ENCODE peak calls at places on chromosomes 13 and 19, in four cellular contexts. Q, K, V and P are unnamed samples.

GRCh38 chr19:51467864-51468544 is 9.8 kb upstream of the SIGLEC8 start:
- DNase-seq in Q (no peak), K (no peak), V (no peak), P (no peak)

GRCh38 chr19:35011737-35012682 is 11.9 kb downstream of the GRAMD1A start:
- DNase-seq in Q (no peak), K (no peak), V (no peak), P (no peak)

GRCh38 chr19:38505958-38506357 is 72.5 kb downstream of the RYR1 start:
- DNase-seq in Q (no peak), K (no peak), V (no peak), P (no peak)

GRCh38 chr13:112904436-112904960 is 64.5 kb upstream of the MCF2L start:
- DNase-seq in Q (no peak), K (no peak), V (no peak), P (no peak)

GRCh38 chr19:47231215-47232054 is 436 bp upstream of the BBC3 start:
- DNase-seq in Q (peak), K (no peak), V (peak), P (peak)

GRCh38 chr13:99517577-99517976 is 16.3 kb downstream of the TM9SF2 start:
- DNase-seq in Q (no peak), K (no peak), V (no peak), P (no peak)

GRCh38 chr19:55085923-55086715 is 10.4 kb downstream of the EPS8L1 start:
- DNase-seq in Q (no peak), K (no peak), V (peak), P (no peak)

GRCh38 chr19:14059093-14059480 is 2.8 kb downstream of the PALM3 start:
- DNase-seq in Q (no peak), K (no peak), V (peak), P (no peak)

GRCh38 chr13:33057019-33057785 is 41.0 kb downstream of the KL start:
- DNase-seq in Q (no peak), K (no peak), V (peak), P (no peak)

GRCh38 chr13:32838985-32839384 is 177.2 kb upstream of the KL start:
- DNase-seq in Q (no peak), K (no peak), V (no peak), P (no peak)

GRCh38 chr19:7934766-7935165 is 8.7 kb downstream of the TIMM44 start:
- DNase-seq in Q (no peak), K (no peak), V (no peak), P (no peak)

GRCh38 chr13:112241288-112241687 is 134.9 kb upstream of the SPACA7 start:
- DNase-seq in Q (no peak), K (no peak), V (no peak), P (no peak)

GRCh38 chr19:19524053-19524452 is 4.7 kb upstream of the YJEFN3 start:
- DNase-seq in Q (no peak), K (no peak), V (no peak), P (no peak)

GRCh38 chr19:12764698-12765097 is 10.7 kb downstream of the HOOK2 start:
- DNase-seq in Q (no peak), K (no peak), V (no peak), P (no peak)

GRCh38 chr13:98300956-98301641 is 124.0 kb upstream of the RNF113B start:
- DNase-seq in Q (no peak), K (no peak), V (no peak), P (peak)

GRCh38 chr19:43467276-43467675 is 1.9 kb upstream of the LYPD3 start:
- DNase-seq in Q (no peak), K (no peak), V (no peak), P (no peak)

DNA sequence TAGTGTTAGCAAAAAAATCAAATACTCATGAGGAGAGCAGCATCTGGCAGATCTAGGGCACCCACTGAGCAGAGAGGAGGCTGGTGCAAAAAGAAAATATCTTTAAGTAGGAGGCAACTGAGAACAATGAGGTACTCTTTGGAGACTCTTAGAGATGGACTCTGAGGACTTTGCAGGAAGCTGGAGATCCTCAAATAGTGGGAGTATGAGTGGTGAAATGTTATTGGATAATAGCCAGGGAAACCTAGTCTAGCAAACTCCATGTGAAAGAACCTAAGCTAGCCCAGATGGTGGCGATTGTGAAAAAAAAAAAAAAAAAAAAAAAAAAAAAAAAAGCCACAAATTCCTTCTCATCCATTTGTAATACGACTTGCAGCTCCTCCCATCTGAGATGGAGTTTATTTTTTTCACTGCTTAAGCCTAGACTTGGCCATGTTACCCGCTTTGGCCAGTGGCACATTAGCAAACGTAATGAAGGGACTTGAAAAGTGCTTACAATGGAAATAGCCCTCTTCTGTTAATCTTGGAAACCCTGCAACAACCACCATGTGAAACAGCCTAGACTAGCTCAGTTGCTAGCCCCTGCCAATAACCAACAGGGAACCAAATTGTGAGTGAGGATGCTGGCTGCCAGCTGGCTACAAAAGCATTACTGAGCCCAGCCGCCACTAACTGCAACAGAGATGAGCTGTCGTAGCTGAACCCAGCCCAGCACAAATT is 476.2 kb downstream of the KLF12 start:
- DNase-seq in Q (no peak), K (no peak), V (no peak), P (no peak)
- TF ChIP-seq CTCF in Q (no peak), K (no peak), V (no peak), P (no peak)

GRCh38 chr19:28878862-28879566 is 333.9 kb downstream of the UQCRFS1 start:
- DNase-seq in Q (peak), K (peak), V (peak), P (peak)
- TF ChIP-seq CTCF in Q (peak), K (peak), V (peak), P (peak)

DNA sequence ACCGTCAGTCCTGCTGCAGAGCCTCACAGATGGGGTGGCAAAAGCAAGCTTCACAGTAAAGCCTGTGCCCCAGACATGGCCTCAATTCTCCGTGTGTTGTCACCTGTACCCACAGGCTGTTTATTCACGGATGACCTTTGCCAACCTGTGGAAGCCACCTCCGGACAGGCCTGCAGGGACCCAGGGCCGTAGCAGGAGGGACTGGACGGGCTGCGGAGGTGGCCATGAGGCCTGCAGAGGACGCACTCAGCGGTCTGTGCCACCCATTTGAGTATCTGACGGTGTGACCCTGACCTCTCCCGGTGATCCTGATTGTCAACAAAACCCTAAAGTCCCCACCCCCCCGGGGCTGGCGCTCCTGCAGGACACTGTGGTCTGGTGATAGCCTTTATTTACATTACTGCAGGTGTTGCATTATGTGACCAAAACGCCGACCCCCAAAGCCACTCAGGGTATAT is 7.8 kb upstream of the KLF16 start:
- DNase-seq in Q (no peak), K (no peak), V (no peak), P (no peak)
- TF ChIP-seq CTCF in Q (no peak), K (no peak), V (no peak), P (no peak)

DNA sequence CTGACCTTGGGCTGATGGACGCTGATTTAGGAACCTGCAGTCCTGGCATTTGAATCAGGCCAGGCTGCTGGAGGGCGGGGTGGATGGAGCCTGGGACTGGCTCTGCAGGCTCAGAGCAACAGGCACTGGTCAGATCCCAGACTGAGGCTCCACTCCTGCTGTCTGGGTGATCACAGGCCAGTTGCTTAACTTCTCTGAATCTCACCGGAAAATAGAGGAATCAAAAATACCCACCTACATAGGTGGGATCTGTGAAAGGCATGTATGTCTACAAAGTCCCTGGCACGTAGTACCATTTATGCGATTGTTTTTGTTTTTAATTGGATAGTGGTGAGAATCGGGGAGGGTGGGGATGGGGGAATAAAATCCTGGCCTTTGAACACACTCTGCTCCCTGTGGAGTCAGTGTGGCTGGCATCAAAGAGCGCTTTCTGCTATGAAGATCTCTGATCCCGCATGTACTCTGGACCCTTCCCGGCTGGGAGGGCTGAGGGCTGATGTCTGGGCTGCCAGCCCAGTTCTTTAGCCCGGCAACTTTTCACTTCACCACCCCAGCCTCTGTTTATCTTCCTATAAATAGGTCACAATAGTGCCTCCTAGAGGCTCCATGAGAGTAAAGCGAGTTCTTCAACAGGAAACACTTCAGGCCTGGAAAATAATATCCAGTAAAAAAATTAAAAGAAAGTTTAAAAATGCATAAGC is 292.3 kb downstream of the ZNF536 start:
- DNase-seq in Q (no peak), K (no peak), V (peak), P (no peak)
- TF ChIP-seq CTCF in Q (peak), K (peak), V (peak), P (peak)

GRCh38 chr19:11451942-11452813 is 16.7 kb downstream of the PRKCSH start:
- DNase-seq in Q (no peak), K (no peak), V (peak), P (no peak)
- TF ChIP-seq CTCF in Q (no peak), K (no peak), V (peak), P (peak)